ENCODE peak calls at places on chromosomes 1 and 21, in four cellular contexts. Q is SJSA1, S is psoas muscle, H is spleen. X is an unnamed sample. For H3K36me3 and H3K9me3, the result is how much of the 10 kb centered on the place peaks cover.

GRCh38 chr1:198281911-198282310 is 125.1 kb downstream of the NEK7 start:
- DNase-seq in H (no peak), Q (no peak), S (no peak), X (no peak)

GRCh38 chr21:45918835-45919467 is 62.6 kb upstream of the COL6A1 start:
- DNase-seq in H (no peak), Q (no peak), S (no peak), X (no peak)

GRCh38 chr21:25806053-25806452 is 71.3 kb downstream of the GABPA start:
- DNase-seq in H (no peak), S (no peak), Q (no peak), X (no peak)

GRCh38 chr1:32733573-32734321 is 31.2 kb upstream of the SYNC start:
- DNase-seq in Q (no peak), H (no peak), S (peak), X (no peak)

GRCh38 chr1:10228528-10228927 is 18.2 kb downstream of the KIF1B start:
- DNase-seq in H (no peak), Q (no peak), S (no peak), X (no peak)

GRCh38 chr1:20375563-20375962 is 84.9 kb downstream of the VWA5B1 start:
- DNase-seq in Q (no peak), H (no peak), S (no peak), X (no peak)

GRCh38 chr1:9715536-9716226 is 64.2 kb downstream of the PIK3CD start:
- DNase-seq in Q (no peak), S (no peak), H (peak), X (peak)

GRCh38 chr1:181033128-181033798 is 520 bp upstream of the MR1 start:
- DNase-seq in Q (no peak), S (no peak), H (no peak), X (no peak)

DNA sequence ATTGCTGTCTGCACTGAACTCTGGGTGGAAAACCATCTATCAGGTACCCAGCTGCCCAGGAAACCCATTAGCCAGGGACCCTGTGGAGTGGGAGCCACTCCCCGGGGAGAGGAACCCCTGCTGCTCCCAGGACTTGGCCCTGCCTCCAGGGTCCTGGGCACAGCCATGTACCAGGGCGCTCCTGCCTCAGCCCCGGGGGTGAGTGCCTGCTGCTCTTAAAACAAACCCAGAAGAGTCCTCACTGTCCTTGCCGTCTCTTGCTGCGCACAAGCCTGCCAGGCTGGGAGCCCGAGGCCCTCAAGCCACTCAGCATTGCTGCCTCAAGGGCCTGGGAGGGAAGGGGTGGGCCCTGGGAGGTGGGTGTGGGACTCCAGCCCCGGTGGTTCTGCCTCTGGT is 3.4 kb upstream of the SLC25A34 start:
- DNase-seq in Q (no peak), H (no peak), S (no peak), X (no peak)
- H3K36me3 ChIP-seq in Q (half or more), H (half or more), S (under half), X (half or more)

GRCh38 chr1:44947060-44947773 is 39.2 kb downstream of the EIF2B3 start:
- DNase-seq in H (no peak), Q (no peak), S (no peak), X (no peak)
- H3K4me3 ChIP-seq in H (no peak), Q (no peak), S (no peak), X (no peak)

GRCh38 chr1:77245724-77246294 is 26.6 kb upstream of the PIGK start:
- DNase-seq in S (no peak), Q (no peak), H (no peak), X (no peak)

GRCh38 chr1:77253211-77253610 is 28.6 kb upstream of the AK5 start:
- DNase-seq in S (no peak), H (no peak), Q (no peak), X (no peak)

DNA sequence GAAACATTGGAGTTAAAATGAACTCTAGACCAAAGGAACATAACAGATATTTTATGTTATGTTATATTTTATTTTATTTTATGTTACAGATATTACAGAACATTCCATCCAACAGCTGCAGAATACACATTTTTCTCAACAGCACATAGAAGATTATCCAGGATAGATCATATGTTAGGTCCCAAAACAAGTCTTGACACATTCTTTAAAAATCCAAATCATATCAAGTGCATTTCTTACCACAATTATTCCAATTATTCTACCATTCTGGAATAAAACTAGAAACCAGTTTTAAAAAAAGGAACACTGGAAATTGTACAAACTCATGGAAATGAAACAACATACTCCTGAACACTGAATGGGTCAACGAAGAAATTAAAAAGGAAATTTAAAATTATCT is 30.9 kb upstream of the PIGK start:
- DNase-seq in H (no peak), S (no peak), Q (no peak), X (no peak)
- H3K9me3 ChIP-seq in H (half or more), S (under half), Q (under half), X (under half)

GRCh38 chr1:19260211-19261138 is 8.9 kb downstream of the MRTO4 start:
- DNase-seq in Q (no peak), S (no peak), H (no peak), X (no peak)
- H3K36me3 ChIP-seq in Q (half or more), S (under half), H (half or more), X (under half)

GRCh38 chr1:72285074-72285425 is 2.7 kb upstream of the NEGR1 start:
- DNase-seq in H (no peak), S (no peak), Q (peak), X (no peak)

GRCh38 chr1:72283204-72284083 is 1.1 kb upstream of the NEGR1 start:
- DNase-seq in S (peak), H (peak), Q (peak), X (no peak)

GRCh38 chr1:72284084-72284397 is 1.7 kb upstream of the NEGR1 start:
- DNase-seq in S (no peak), Q (no peak), H (no peak), X (no peak)

GRCh38 chr1:72282690-72283203 is 408 bp upstream of the NEGR1 start:
- DNase-seq in H (peak), Q (peak), S (peak), X (no peak)

DNA sequence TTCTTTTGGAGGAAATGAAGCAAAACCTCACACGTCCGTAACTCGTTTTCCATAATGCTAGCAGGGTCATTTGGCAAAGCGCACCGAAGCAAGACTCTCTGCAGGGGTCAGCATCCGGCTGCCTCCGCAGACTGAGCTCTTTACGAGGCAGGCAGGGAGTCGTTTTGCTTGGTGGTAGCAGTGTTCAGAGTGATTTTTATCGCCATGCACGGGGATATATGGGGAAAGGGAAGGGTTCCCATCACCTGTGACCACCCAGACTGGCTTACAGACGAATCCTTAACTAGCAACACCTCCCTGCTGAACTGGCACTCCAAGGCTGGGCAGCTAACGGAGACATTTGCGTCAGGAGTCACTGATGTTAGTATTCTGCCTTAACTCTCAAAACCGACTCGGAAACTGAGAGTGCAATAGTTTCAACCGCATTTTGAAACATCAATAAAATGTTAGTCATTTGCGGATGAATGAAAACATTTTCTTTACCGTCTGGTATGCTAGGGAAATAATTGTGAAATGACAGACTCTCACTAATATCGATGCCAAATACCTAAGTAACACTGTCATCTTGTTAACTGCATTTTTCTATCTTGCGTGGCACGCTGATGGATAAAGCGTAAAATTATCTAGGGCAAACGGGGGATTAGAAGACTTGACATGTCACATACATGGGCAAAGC is 2.2 kb upstream of the NEGR1 start:
- DNase-seq in S (peak), Q (peak), H (peak), X (no peak)
- H3K4me3 ChIP-seq in S (peak), Q (peak), H (peak), X (peak)

X was measured in effector memory CD4-positive, alpha-beta T cell.